ENCODE peak calls at places on chromosome 10, in ten cellular contexts. W is GM23248, G is heart left ventricle, V is stomach, Y is PC-9, P is Caco-2, O is mammary epithelial cell, J is cardiac muscle cell, I is IMR-90, A is left ventricle myocardium inferior. Z is an unnamed sample.
A peak's percentile ranks its signal among the peaks of the same experiment; 100 is the strongest.

GRCh38 chr10:87660484-87661133 is 931 bp downstream of the PAPSS2 start:
- DNase-seq in V (peak; percentile 40), O (no peak), W (peak; percentile 72), P (no peak), I (peak; percentile 79), G (peak; percentile 47), A (peak; percentile 20), J (peak; percentile 79), Y (no peak), Z (peak; percentile 54)

GRCh38 chr10:19968745-19969144 is 152.5 kb downstream of the PLXDC2 start:
- DNase-seq in G (no peak), O (no peak), V (no peak), P (no peak), W (no peak), J (no peak), Y (no peak), A (no peak), I (no peak), Z (no peak)

GRCh38 chr10:42934842-42935241 is 142.0 kb upstream of the RET start:
- DNase-seq in J (no peak), P (no peak), A (no peak), V (no peak), Y (no peak), O (no peak), G (no peak), I (no peak), W (no peak), Z (no peak)

GRCh38 chr10:107340345-107340744 is 175.8 kb upstream of the SORCS1 start:
- DNase-seq in W (peak; percentile 19), J (no peak), I (no peak), Y (no peak), V (no peak), A (no peak), P (no peak), G (no peak), O (no peak), Z (no peak)

GRCh38 chr10:107614939-107615665 is 450.6 kb upstream of the SORCS1 start:
- DNase-seq in A (no peak), J (no peak), Y (no peak), G (no peak), O (peak; percentile 71), W (peak; percentile 73), I (peak; percentile 39), P (no peak), V (no peak), Z (peak; percentile 67)

GRCh38 chr10:1579141-1579491 is 158.2 kb downstream of the ADARB2 start:
- DNase-seq in O (no peak), G (no peak), A (no peak), P (no peak), J (no peak), Y (no peak), I (no peak), W (no peak), V (no peak), Z (no peak)

GRCh38 chr10:129853236-129853946 is 110.7 kb downstream of the EBF3 start:
- DNase-seq in J (peak; percentile 38), G (no peak), O (no peak), I (peak; percentile 1), V (no peak), Y (no peak), P (peak; percentile 17), W (peak; percentile 40), A (no peak), Z (no peak)

GRCh38 chr10:6171891-6172354 is 30.8 kb upstream of the PFKFB3 start:
- DNase-seq in Y (no peak), V (peak; percentile 38), G (peak; percentile 82), O (no peak), A (peak; percentile 61), W (peak; percentile 98), P (no peak), I (peak; percentile 96), J (peak; percentile 91), Z (peak; percentile 84)

GRCh38 chr10:13115832-13116793 is 16.1 kb downstream of the OPTN start:
- DNase-seq in O (no peak), I (no peak), A (no peak), P (no peak), W (no peak), Y (no peak), J (no peak), V (no peak), G (no peak), Z (no peak)

GRCh38 chr10:14200645-14201534 is 129.8 kb downstream of the FRMD4A start:
- DNase-seq in P (peak; percentile 49), A (no peak), G (no peak), O (no peak), I (peak; percentile 9), W (no peak), V (no peak), Y (no peak), J (peak; percentile 8), Z (no peak)

GRCh38 chr10:103690281-103690680 is 165.1 kb downstream of the SH3PXD2A start:
- DNase-seq in G (no peak), P (no peak), J (no peak), A (no peak), Y (no peak), V (no peak), W (peak; percentile 26), O (no peak), I (no peak), Z (no peak)
- H3K4me1 ChIP-seq in G (peaks cover 24% of the 10 kb centered on the region), P (peaks cover 25% of the 10 kb centered on the region), J (peaks cover 11% of the 10 kb centered on the region), A (peaks cover 27% of the 10 kb centered on the region), Y (peaks cover 5% of the 10 kb centered on the region), V (peaks cover 27% of the 10 kb centered on the region), W (peaks cover 14% of the 10 kb centered on the region), O (peaks cover 40% of the 10 kb centered on the region), I (peaks cover 17% of the 10 kb centered on the region), Z (peaks cover 5% of the 10 kb centered on the region)

GRCh38 chr10:95400789-95401188 is 110.0 kb upstream of the PDLIM1 start:
- DNase-seq in J (peak; percentile 12), P (no peak), V (no peak), A (no peak), I (no peak), Y (no peak), O (no peak), W (no peak), G (no peak), Z (no peak)

GRCh38 chr10:95395947-95396449 is 105.2 kb upstream of the PDLIM1 start:
- DNase-seq in A (peak; percentile 71), O (no peak), J (no peak), G (peak; percentile 87), P (no peak), I (no peak), Y (no peak), V (peak; percentile 73), W (no peak), Z (no peak)

GRCh38 chr10:95399167-95399566 is 108.4 kb upstream of the PDLIM1 start:
- DNase-seq in Y (no peak), J (no peak), P (no peak), I (no peak), W (no peak), G (no peak), V (no peak), A (no peak), O (no peak), Z (no peak)

GRCh38 chr10:95394161-95394880 is 103.5 kb upstream of the PDLIM1 start:
- DNase-seq in V (no peak), Y (peak; percentile 92), I (no peak), W (peak; percentile 4), G (no peak), A (no peak), J (no peak), O (peak; percentile 99), P (no peak), Z (no peak)

DNA sequence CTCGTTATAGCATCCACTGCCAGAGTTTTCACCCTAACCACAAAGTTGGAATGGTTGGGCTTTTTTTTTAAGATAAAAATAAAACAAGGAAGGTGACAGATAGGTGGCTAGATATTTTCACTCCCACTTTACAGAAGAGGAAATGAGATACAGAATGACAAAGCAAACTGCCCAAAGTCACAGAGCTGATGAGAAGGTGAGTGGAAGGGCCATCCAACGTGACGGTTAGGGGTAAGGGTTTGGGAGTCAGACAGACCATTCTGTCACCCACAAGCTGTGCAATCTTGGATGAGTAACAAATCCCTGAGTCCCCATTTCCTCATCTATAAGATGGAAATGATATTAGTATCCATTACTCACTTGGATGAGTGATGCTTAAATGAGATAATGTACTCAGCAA is 106.9 kb upstream of the PDLIM1 start:
- DNase-seq in J (no peak), V (no peak), I (no peak), Y (no peak), G (no peak), A (no peak), W (peak; percentile 33), P (no peak), O (no peak), Z (no peak)
- H3K4me1 ChIP-seq in J (no peaks in the 10 kb centered on the region), V (no peaks in the 10 kb centered on the region), I (no peaks in the 10 kb centered on the region), Y (peaks cover 61% of the 10 kb centered on the region), G (peaks cover 95% of the 10 kb centered on the region), A (peaks cover 99% of the 10 kb centered on the region), W (no peaks in the 10 kb centered on the region), P (no peaks in the 10 kb centered on the region), O (peaks cover 14% of the 10 kb centered on the region), Z (no peaks in the 10 kb centered on the region)

GRCh38 chr10:92751534-92751811 is 61.7 kb downstream of the HHEX start:
- DNase-seq in Y (no peak), O (no peak), J (no peak), W (no peak), G (no peak), I (no peak), P (no peak), A (no peak), V (no peak), Z (no peak)

GRCh38 chr10:92753865-92754264 is 64.1 kb downstream of the HHEX start:
- DNase-seq in A (no peak), V (no peak), O (no peak), P (no peak), J (no peak), Y (no peak), G (no peak), W (no peak), I (no peak), Z (no peak)

GRCh38 chr10:92747600-92747999 is 57.8 kb downstream of the HHEX start:
- DNase-seq in I (no peak), W (no peak), G (no peak), A (no peak), V (no peak), P (no peak), O (no peak), J (no peak), Y (no peak), Z (no peak)

GRCh38 chr10:92751827-92752226 is 62.1 kb downstream of the HHEX start:
- DNase-seq in P (no peak), G (no peak), V (no peak), J (no peak), I (no peak), O (no peak), A (no peak), W (no peak), Y (no peak), Z (no peak)

GRCh38 chr10:92750788-92751533 is 61.2 kb downstream of the HHEX start:
- DNase-seq in A (no peak), V (no peak), W (peak; percentile 56), G (no peak), J (peak; percentile 59), O (no peak), P (no peak), Y (peak; percentile 48), I (peak; percentile 13), Z (no peak)
- H3K4me1 ChIP-seq in A (peaks cover 12% of the 10 kb centered on the region), V (peaks cover 3% of the 10 kb centered on the region), W (no peaks in the 10 kb centered on the region), G (no peaks in the 10 kb centered on the region), J (peaks cover 6% of the 10 kb centered on the region), O (no peaks in the 10 kb centered on the region), P (no peaks in the 10 kb centered on the region), Y (no peaks in the 10 kb centered on the region), I (peaks cover 2% of the 10 kb centered on the region), Z (peaks cover 8% of the 10 kb centered on the region)

DNA sequence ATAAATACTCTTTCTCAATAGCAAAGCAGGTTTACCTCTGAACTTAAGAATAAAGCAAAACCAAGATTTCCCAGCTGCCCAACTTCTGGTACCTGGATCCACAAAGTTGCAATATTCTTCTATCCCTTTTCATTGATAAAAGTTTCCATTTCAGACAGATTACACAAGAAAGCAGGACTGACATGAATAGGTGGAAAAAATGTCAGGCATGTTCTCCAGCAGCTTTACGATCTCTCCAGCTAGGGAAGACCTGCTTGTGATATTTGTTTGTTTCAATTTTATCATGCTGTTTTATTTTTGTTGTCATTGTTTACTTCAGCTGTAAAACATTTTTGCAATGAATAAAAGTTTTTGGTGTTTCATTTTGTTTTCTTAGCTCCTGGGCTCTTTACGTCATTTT is 9.0 kb downstream of the RGS10 start:
- DNase-seq in W (no peak), G (no peak), Y (peak; percentile 35), A (no peak), O (no peak), V (no peak), I (no peak), J (no peak), P (peak; percentile 22), Z (no peak)
- H3K4me1 ChIP-seq in W (peaks cover 2% of the 10 kb centered on the region), G (no peaks in the 10 kb centered on the region), Y (peaks cover 1% of the 10 kb centered on the region), A (no peaks in the 10 kb centered on the region), O (peaks cover 4% of the 10 kb centered on the region), V (peaks cover 23% of the 10 kb centered on the region), I (peaks cover 25% of the 10 kb centered on the region), J (peaks cover 2% of the 10 kb centered on the region), P (peaks cover 9% of the 10 kb centered on the region), Z (peaks cover 38% of the 10 kb centered on the region)